ENCODE peak calls at places on chromosome 4, in eight cellular contexts. G is NCI-H1105 treated with DMSO at 0.1 percent for 48 hours; A is HL-60; Q is SIG-M5; S is K562; J is left cardiac atrium; H is CD4-positive, alpha-beta memory T cell; K is activated CD4-positive, alpha-beta T cell treated with anti-CD3 and anti-CD28 coated beads, Interleukin-2, amount 50 U/mL, for 48 hours. M is an unnamed sample.
A peak's percentile ranks its signal among the peaks of the same experiment; 100 is the strongest.

GRCh38 chr4:38860788-38861424 is 4.3 kb upstream of the TLR6 start:
- DNase-seq in H (peak; percentile 63), A (peak; percentile 65), G (no peak), S (peak; percentile 86), Q (no peak), K (peak; percentile 58), J (no peak), M (no peak)

GRCh38 chr4:27205994-27206393 is 345.4 kb downstream of the STIM2 start:
- DNase-seq in G (no peak), H (no peak), A (no peak), K (no peak), Q (no peak), S (no peak), J (no peak), M (no peak)

GRCh38 chr4:11312389-11312788 is 116.3 kb downstream of the HS3ST1 start:
- DNase-seq in A (no peak), Q (no peak), K (no peak), S (no peak), H (no peak), G (no peak), J (peak; percentile 42), M (no peak)

GRCh38 chr4:63090641-63091040 is 1318.6 kb downstream of the TECRL start:
- DNase-seq in G (no peak), Q (no peak), H (no peak), S (no peak), K (no peak), A (no peak), J (no peak), M (no peak)

GRCh38 chr4:118718511-118719170 is 33.4 kb downstream of the METTL14 start:
- DNase-seq in H (no peak), A (no peak), K (no peak), Q (no peak), J (no peak), S (no peak), G (no peak), M (no peak)

GRCh38 chr4:187235456-187236170 is 512.0 kb upstream of the FAT1 start:
- DNase-seq in A (no peak), S (no peak), Q (no peak), K (no peak), G (no peak), H (no peak), J (no peak), M (no peak)

GRCh38 chr4:75786938-75787337 is 62.6 kb downstream of the USO1 start:
- DNase-seq in Q (no peak), G (no peak), S (no peak), K (no peak), J (no peak), A (no peak), H (no peak), M (no peak)

GRCh38 chr4:87144346-87144745 is 76.1 kb downstream of the KLHL8 start:
- DNase-seq in G (no peak), K (no peak), Q (no peak), A (peak; percentile 13), S (no peak), J (no peak), H (no peak), M (no peak)

GRCh38 chr4:8076023-8076422 is 82.6 kb downstream of the ABLIM2 start:
- DNase-seq in S (no peak), J (no peak), Q (no peak), H (no peak), A (no peak), K (no peak), G (no peak), M (no peak)

GRCh38 chr4:184318852-184319251 is 101.2 kb upstream of the ENPP6 start:
- DNase-seq in H (no peak), Q (no peak), S (no peak), K (no peak), A (no peak), G (no peak), J (no peak), M (no peak)

M was measured in NCI-H2171 treated with DMSO at 0.1 percent for 48 hours.